ENCODE peak calls at places on chromosomes 13 and 19, in eight cellular contexts. Q, N, S, G, C, E, A and W are unnamed samples.

GRCh38 chr13:21988624-21989023 is 317.8 kb downstream of the FGF9 start:
- DNase-seq in S (no peak), E (no peak), N (no peak), A (no peak), Q (no peak), G (no peak), C (no peak), W (no peak)

GRCh38 chr19:50922316-50922853 is 11.2 kb upstream of the KLK4 start:
- DNase-seq in A (peak; percentile 52), N (peak; percentile 88), Q (peak; percentile 84), E (peak; percentile 58), S (peak; percentile 77), G (peak; percentile 47), C (peak; percentile 91), W (peak; percentile 71)

GRCh38 chr19:2084993-2085720 is 11.0 kb downstream of the MOB3A start:
- DNase-seq in N (peak; percentile 49), E (peak; percentile 90), G (peak; percentile 62), A (no peak), Q (peak; percentile 60), C (no peak), S (peak; percentile 95), W (peak; percentile 81)

GRCh38 chr13:74134226-74134776 is at the start of gene KLF12:
- DNase-seq in E (peak; percentile 89), Q (peak; percentile 97), N (peak; percentile 61), G (peak; percentile 94), A (peak; percentile 86), C (peak; percentile 96), S (peak; percentile 89), W (peak; percentile 88)

GRCh38 chr13:106083620-106084350 is 451.7 kb downstream of the EFNB2 start:
- DNase-seq in N (peak; percentile 43), Q (peak; percentile 62), A (no peak), E (no peak), G (peak; percentile 26), C (peak; percentile 70), S (no peak), W (no peak)

GRCh38 chr13:66886248-66886647 is 343.9 kb downstream of the PCDH9 start:
- DNase-seq in G (no peak), A (no peak), N (peak; percentile 83), C (no peak), E (no peak), S (no peak), Q (no peak), W (no peak)

GRCh38 chr13:51764184-51765141 is 39.5 kb downstream of the DHRS12 start:
- DNase-seq in Q (peak; percentile 54), C (no peak), G (peak; percentile 94), N (peak; percentile 83), A (no peak), S (peak; percentile 46), E (peak; percentile 55), W (no peak)

GRCh38 chr13:83168575-83168974 is 713.7 kb downstream of the SLITRK1 start:
- DNase-seq in Q (peak; percentile 9), G (peak; percentile 78), S (no peak), E (no peak), N (no peak), A (no peak), C (no peak), W (no peak)

GRCh38 chr13:81302677-81303076 is 961.8 kb upstream of the SPRY2 start:
- DNase-seq in N (no peak), S (no peak), C (no peak), G (no peak), E (no peak), A (no peak), Q (no peak), W (no peak)

GRCh38 chr19:2239771-2240770 is 3.4 kb downstream of the SF3A2 start:
- DNase-seq in G (peak; percentile 40), A (no peak), C (peak; percentile 44), E (no peak), Q (peak; percentile 76), N (peak; percentile 35), S (no peak), W (no peak)

GRCh38 chr13:67966065-67966464 is 735.9 kb upstream of the PCDH9 start:
- DNase-seq in C (peak; percentile 91), A (no peak), Q (no peak), N (no peak), E (no peak), S (no peak), G (no peak), W (no peak)

GRCh38 chr13:110137677-110138008 is 169.3 kb downstream of the COL4A1 start:
- DNase-seq in Q (peak; percentile 30), A (no peak), G (no peak), S (peak; percentile 12), C (no peak), N (peak; percentile 72), E (no peak), W (no peak)

GRCh38 chr13:83895994-83896580 is 13.8 kb upstream of the SLITRK1 start:
- DNase-seq in N (no peak), S (no peak), G (no peak), Q (no peak), A (no peak), E (no peak), C (no peak), W (no peak)

GRCh38 chr13:99662678-99663077 is 161.4 kb downstream of the TM9SF2 start:
- DNase-seq in E (no peak), A (no peak), Q (no peak), N (no peak), G (no peak), C (no peak), S (no peak), W (no peak)

GRCh38 chr19:4089400-4089908 is 22.8 kb upstream of the ZBTB7A start:
- DNase-seq in C (no peak), S (no peak), A (no peak), G (no peak), N (peak; percentile 45), Q (no peak), E (peak; percentile 45), W (no peak)

GRCh38 chr19:18291590-18292459 is 10.4 kb upstream of the JUND start:
- DNase-seq in N (peak; percentile 82), S (peak; percentile 91), E (peak; percentile 86), C (peak; percentile 94), A (peak; percentile 95), Q (peak; percentile 93), G (peak; percentile 71), W (peak; percentile 90)

GRCh38 chr19:41957838-41958366 is 1.2 kb downstream of the RABAC1 start:
- DNase-seq in N (peak; percentile 65), G (peak; percentile 70), C (peak; percentile 95), S (no peak), A (peak; percentile 65), Q (peak; percentile 86), E (no peak), W (peak; percentile 82)

GRCh38 chr13:59690857-59691500 is 472.7 kb downstream of the DIAPH3 start:
- DNase-seq in S (no peak), A (no peak), N (no peak), E (no peak), G (peak; percentile 8), C (no peak), Q (no peak), W (no peak)

GRCh38 chr19:2477732-2478191 is 1.8 kb downstream of the GADD45B start:
- DNase-seq in C (no peak), N (no peak), E (no peak), G (peak; percentile 54), S (no peak), A (peak; percentile 56), Q (peak; percentile 59), W (peak; percentile 41)

GRCh38 chr13:91291078-91291477 is 56.4 kb upstream of the MIR17HG start:
- DNase-seq in G (no peak), A (no peak), Q (no peak), N (peak; percentile 24), S (no peak), C (no peak), E (no peak), W (no peak)

GRCh38 chr13:24727731-24728601 is 36.0 kb upstream of the RNF17 start:
- DNase-seq in S (peak; percentile 59), C (peak; percentile 88), E (peak; percentile 41), Q (peak; percentile 94), A (no peak), N (peak; percentile 90), G (peak; percentile 84), W (peak; percentile 58)

GRCh38 chr19:3642987-3643386 is 16.4 kb upstream of the CACTIN start:
- DNase-seq in Q (no peak), G (no peak), S (peak; percentile 29), E (no peak), A (no peak), N (no peak), C (peak; percentile 17), W (no peak)

GRCh38 chr19:6364353-6364752 is 3.0 kb downstream of the CLPP start:
- DNase-seq in G (no peak), Q (no peak), C (no peak), E (no peak), A (no peak), N (no peak), S (no peak), W (no peak)

GRCh38 chr13:45119469-45119989 is 781 bp upstream of the GTF2F2 start:
- DNase-seq in S (peak; percentile 51), E (peak; percentile 36), C (no peak), Q (peak; percentile 78), N (peak; percentile 64), A (peak; percentile 34), G (peak; percentile 36), W (no peak)

GRCh38 chr19:47749326-47749725 is 4.0 kb downstream of the NOP53 start:
- DNase-seq in C (no peak), E (no peak), S (no peak), G (no peak), A (no peak), Q (no peak), N (no peak), W (no peak)

GRCh38 chr19:4206818-4207484 is 22.4 kb upstream of the EBI3 start:
- DNase-seq in C (peak; percentile 25), S (no peak), E (no peak), N (no peak), Q (peak; percentile 30), G (no peak), A (no peak), W (no peak)

GRCh38 chr13:67147257-67148218 is 82.6 kb downstream of the PCDH9 start:
- DNase-seq in N (no peak), G (peak; percentile 65), Q (peak; percentile 79), S (no peak), C (peak; percentile 65), A (no peak), E (no peak), W (no peak)

GRCh38 chr13:99983401-99984133 is 2.0 kb downstream of the ZIC2 start:
- DNase-seq in N (no peak), G (no peak), S (no peak), Q (no peak), C (peak; percentile 94), A (no peak), E (no peak), W (no peak)

GRCh38 chr13:107721436-107721835 is 493.9 kb downstream of the LIG4 start:
- DNase-seq in G (no peak), A (no peak), S (no peak), E (no peak), N (no peak), Q (no peak), C (no peak), W (no peak)

GRCh38 chr19:51971624-51972023 is 15.0 kb downstream of the ZNF350 start:
- DNase-seq in S (no peak), A (no peak), E (no peak), C (peak; percentile 66), N (no peak), Q (peak; percentile 22), G (no peak), W (no peak)

GRCh38 chr13:42594577-42595571 is 20.9 kb downstream of the TNFSF11 start:
- DNase-seq in Q (peak; percentile 93), S (peak; percentile 55), A (peak; percentile 36), N (peak; percentile 70), G (peak; percentile 93), C (peak; percentile 71), E (peak; percentile 17), W (peak; percentile 60)

GRCh38 chr13:60397693-60398437 is 845 bp downstream of the TDRD3 start:
- DNase-seq in N (peak; percentile 53), A (peak; percentile 73), E (peak; percentile 27), C (peak; percentile 81), G (peak; percentile 70), Q (peak; percentile 78), S (no peak), W (peak; percentile 58)

GRCh38 chr13:61685683-61686013 is 270.0 kb upstream of the PCDH20 start:
- DNase-seq in G (no peak), C (peak; percentile 81), Q (no peak), E (no peak), A (no peak), N (peak; percentile 57), S (no peak), W (no peak)